ENCODE peak calls at places on chromosome 11, in seven cellular contexts. X is iris pigment epithelial cell; O is AG09309; N is stimulated activated CD4-positive, alpha-beta T cell treated with anti-CD3 and anti-CD28 coated beads, Interleukin-1b, Interleukin-23, amount 100 ng/mL, for 24 hours; K is DMS153; L is ovary; J is thoracic aorta. P is an unnamed sample.

GRCh38 chr11:35126000-35126878 is 12.7 kb upstream of the CD44 start:
- DNase-seq in X (no peak), O (no peak), N (peak), K (no peak), L (no peak), J (no peak), P (no peak)

GRCh38 chr11:86207413-86207812 is 37.1 kb upstream of the EED start:
- DNase-seq in X (no peak), O (no peak), N (no peak), K (no peak), L (no peak), J (no peak), P (no peak)

GRCh38 chr11:45054956-45055355 is 91.5 kb upstream of the PRDM11 start:
- DNase-seq in X (no peak), O (no peak), N (no peak), K (no peak), L (no peak), J (no peak), P (no peak)

GRCh38 chr11:18608373-18608772 is 8.8 kb downstream of the MISFA start:
- DNase-seq in X (peak), O (no peak), N (no peak), K (no peak), L (no peak), J (no peak), P (no peak)

GRCh38 chr11:34594603-34595002 is 26.3 kb upstream of the EHF start:
- DNase-seq in X (no peak), O (no peak), N (no peak), K (no peak), L (no peak), J (no peak), P (no peak)

GRCh38 chr11:125049393-125049792 is 13.7 kb upstream of the SLC37A2 start:
- DNase-seq in X (no peak), O (no peak), N (no peak), K (no peak), L (no peak), J (no peak), P (no peak)

GRCh38 chr11:12249590-12250260 is 127.6 kb upstream of the PARVA start:
- DNase-seq in X (no peak), O (no peak), N (no peak), K (peak), L (peak), J (no peak), P (no peak)

GRCh38 chr11:68660066-68660810 is 24.1 kb upstream of the GAL start:
- DNase-seq in X (no peak), O (no peak), N (no peak), K (no peak), L (no peak), J (no peak), P (no peak)

GRCh38 chr11:33847251-33847650 is 44.6 kb downstream of the LMO2 start:
- DNase-seq in X (no peak), O (no peak), N (no peak), K (no peak), L (no peak), J (no peak), P (no peak)

GRCh38 chr11:70650075-70650909 is 252.0 kb downstream of the CTTN start:
- DNase-seq in X (peak), O (peak), N (peak), K (no peak), L (peak), J (no peak), P (peak)

GRCh38 chr11:94851864-94852581 is 83.9 kb downstream of the AMOTL1 start:
- DNase-seq in X (no peak), O (no peak), N (no peak), K (no peak), L (no peak), J (no peak), P (no peak)

GRCh38 chr11:71214553-71215371 is 37.6 kb downstream of the SHANK2 start:
- DNase-seq in X (no peak), O (no peak), N (no peak), K (no peak), L (no peak), J (no peak), P (no peak)

GRCh38 chr11:44840526-44840925 is 110.2 kb downstream of the TP53I11 start:
- DNase-seq in X (no peak), O (no peak), N (no peak), K (no peak), L (no peak), J (no peak), P (no peak)

GRCh38 chr11:64751580-64751979 is 7.6 kb upstream of the RASGRP2 start:
- DNase-seq in X (no peak), O (no peak), N (no peak), K (no peak), L (no peak), J (no peak), P (no peak)

GRCh38 chr11:111983187-111983986 is 41.8 kb upstream of the DLAT start:
- DNase-seq in X (no peak), O (no peak), N (no peak), K (peak), L (no peak), J (no peak), P (no peak)